ENCODE peak calls at places on chromosomes 5 and 9, in ten cellular contexts. R is adipocyte; N is activated naive CD8-positive, alpha-beta T cell treated with anti-CD3 and anti-CD28 coated beads, Interleukin-2, amount 10 ng/mL, durations not matched to agents 7 days and 5 days; B is stimulated activated CD8-positive, alpha-beta memory T cell treated with anti-CD3 and anti-CD28 coated beads, Interleukin-15, amount 100 ng/mL, for 1 hour; M is MCF 10A; A is NCI-H2029; K is ureter; S is CMK; E is ovary; V is HFFc6. J is an unnamed sample.

GRCh38 chr9:130343445-130343918 is 77.9 kb downstream of the HMCN2 start:
- DNase-seq in R (peak; percentile 45), N (peak; percentile 51), B (no peak), M (peak; percentile 17), A (no peak), K (no peak), S (no peak), E (no peak), V (no peak), J (no peak)

GRCh38 chr5:111703662-111704061 is 53.3 kb downstream of the NREP start:
- DNase-seq in R (no peak), N (peak; percentile 31), B (no peak), M (no peak), A (no peak), K (no peak), S (no peak), E (no peak), V (no peak), J (no peak)

GRCh38 chr9:6134661-6135177 is 80.9 kb upstream of the IL33 start:
- DNase-seq in R (no peak), N (no peak), B (no peak), M (no peak), A (no peak), K (no peak), S (no peak), E (no peak), V (peak; percentile 43), J (no peak)

GRCh38 chr9:118162711-118163110 is 458.5 kb downstream of the TLR4 start:
- DNase-seq in R (no peak), N (no peak), B (no peak), M (no peak), A (no peak), K (no peak), S (no peak), E (no peak), V (no peak), J (no peak)

GRCh38 chr5:2738700-2739359 is 12.6 kb downstream of the IRX2 start:
- DNase-seq in R (no peak), N (peak; percentile 29), B (no peak), M (no peak), A (no peak), K (peak; percentile 23), S (no peak), E (no peak), V (no peak), J (no peak)

GRCh38 chr5:65620021-65620420 is 4.1 kb downstream of the TRIM23 start:
- DNase-seq in R (peak; percentile 15), N (no peak), B (no peak), M (peak; percentile 8), A (no peak), K (no peak), S (no peak), E (no peak), V (no peak), J (no peak)

GRCh38 chr5:151909628-151910027 is 15.0 kb downstream of the GLRA1 start:
- DNase-seq in R (no peak), N (no peak), B (no peak), M (no peak), A (no peak), K (no peak), S (no peak), E (no peak), V (no peak), J (no peak)

GRCh38 chr5:128549496-128549895 is 11.5 kb upstream of the FBN2 start:
- DNase-seq in R (no peak), N (no peak), B (no peak), M (no peak), A (no peak), K (no peak), S (no peak), E (no peak), V (no peak), J (no peak)

GRCh38 chr5:151718168-151718567 is 31.5 kb upstream of the SPARC start:
- DNase-seq in R (peak; percentile 74), N (no peak), B (no peak), M (no peak), A (no peak), K (no peak), S (no peak), E (no peak), V (peak; percentile 75), J (no peak)

GRCh38 chr9:136511144-136511669 is 28.4 kb upstream of the SEC16A start:
- DNase-seq in R (no peak), N (no peak), B (no peak), M (no peak), A (no peak), K (no peak), S (no peak), E (no peak), V (no peak), J (no peak)

GRCh38 chr5:163571755-163572154 is 66.3 kb downstream of the MAT2B start:
- DNase-seq in R (peak; percentile 70), N (no peak), B (no peak), M (peak; percentile 99), A (no peak), K (no peak), S (no peak), E (peak; percentile 19), V (peak; percentile 86), J (no peak)

GRCh38 chr9:134936762-134937555 is 19.2 kb upstream of the FCN1 start:
- DNase-seq in R (no peak), N (no peak), B (no peak), M (no peak), A (no peak), K (no peak), S (no peak), E (no peak), V (no peak), J (no peak)

GRCh38 chr5:107523019-107523680 is 147.6 kb downstream of the EFNA5 start:
- DNase-seq in R (peak; percentile 25), N (no peak), B (no peak), M (no peak), A (no peak), K (no peak), S (no peak), E (no peak), V (no peak), J (no peak)

GRCh38 chr9:36018129-36018528 is 18.6 kb upstream of the RECK start:
- DNase-seq in R (no peak), N (no peak), B (no peak), M (no peak), A (no peak), K (no peak), S (no peak), E (no peak), V (no peak), J (no peak)

GRCh38 chr9:124452841-124453585 is 2.8 kb downstream of the ADGRD2 start:
- DNase-seq in R (no peak), N (peak; percentile 22), B (no peak), M (no peak), A (no peak), K (no peak), S (no peak), E (no peak), V (no peak), J (no peak)